ENCODE peak calls at places on chromosomes 5 and 9, in six cellular contexts. L is neuronal stem cell, V is H9, K is mesenchymal stem cell, Z is IMR-90, B is H1. H is an unnamed sample.

GRCh38 chr9:127187231-127187956 is 65.0 kb upstream of the ANGPTL2 start:
- DNase-seq in L (no peak), V (no peak), K (peak; percentile 98), Z (peak; percentile 99), B (no peak), H (peak; percentile 91)

GRCh38 chr5:131609774-131610173 is 25.3 kb downstream of the RAPGEF6 start:
- DNase-seq in L (no peak), V (no peak), K (no peak), Z (peak; percentile 61), B (no peak), H (no peak)

GRCh38 chr9:83047839-83048775 is 14.8 kb downstream of the RASEF start:
- DNase-seq in L (no peak), V (no peak), K (no peak), Z (peak; percentile 59), B (no peak), H (no peak)

GRCh38 chr5:40656766-40657165 is 22.9 kb upstream of the PTGER4 start:
- DNase-seq in L (no peak), V (no peak), K (no peak), Z (no peak), B (no peak), H (no peak)

GRCh38 chr5:72302171-72302570 is 17.9 kb downstream of the MRPS27 start:
- DNase-seq in L (peak; percentile 57), V (peak; percentile 68), K (no peak), Z (no peak), B (peak; percentile 68), H (no peak)

GRCh38 chr9:35110327-35110758 is 5.3 kb downstream of the ATOSB start:
- DNase-seq in L (no peak), V (no peak), K (peak; percentile 70), Z (peak; percentile 43), B (no peak), H (no peak)

GRCh38 chr9:131387394-131387793 is 6.5 kb upstream of the PRRC2B start:
- DNase-seq in L (no peak), V (no peak), K (no peak), Z (no peak), B (no peak), H (no peak)

GRCh38 chr5:113212244-113212920 is 222.4 kb downstream of the TSSK1B start:
- DNase-seq in L (no peak), V (no peak), K (peak; percentile 75), Z (peak; percentile 73), B (no peak), H (no peak)

GRCh38 chr5:142056831-142057696 is 44.2 kb upstream of the GNPDA1 start:
- DNase-seq in L (no peak), V (no peak), K (no peak), Z (no peak), B (no peak), H (no peak)

GRCh38 chr9:133453651-133454050 is 6.1 kb upstream of the CACFD1 start:
- DNase-seq in L (no peak), V (no peak), K (no peak), Z (no peak), B (no peak), H (no peak)

GRCh38 chr5:56457887-56458451 is 224.8 kb upstream of the ANKRD55 start:
- DNase-seq in L (no peak), V (no peak), K (no peak), Z (peak; percentile 78), B (no peak), H (no peak)

GRCh38 chr9:71285191-71285656 is 163.8 kb upstream of the TRPM3 start:
- DNase-seq in L (peak; percentile 75), V (peak; percentile 33), K (peak; percentile 62), Z (peak; percentile 54), B (no peak), H (peak; percentile 32)

GRCh38 chr5:73612799-73613198 is 13.2 kb upstream of the ARHGEF28 start:
- DNase-seq in L (no peak), V (no peak), K (no peak), Z (no peak), B (no peak), H (no peak)

GRCh38 chr9:115715656-115716055 is 437.9 kb upstream of the PAPPA start:
- DNase-seq in L (no peak), V (no peak), K (no peak), Z (no peak), B (no peak), H (no peak)

GRCh38 chr5:58871648-58872242 is 288.9 kb downstream of the RAB3C start:
- DNase-seq in L (peak; percentile 24), V (no peak), K (peak; percentile 49), Z (peak; percentile 36), B (no peak), H (peak; percentile 76)

DNA sequence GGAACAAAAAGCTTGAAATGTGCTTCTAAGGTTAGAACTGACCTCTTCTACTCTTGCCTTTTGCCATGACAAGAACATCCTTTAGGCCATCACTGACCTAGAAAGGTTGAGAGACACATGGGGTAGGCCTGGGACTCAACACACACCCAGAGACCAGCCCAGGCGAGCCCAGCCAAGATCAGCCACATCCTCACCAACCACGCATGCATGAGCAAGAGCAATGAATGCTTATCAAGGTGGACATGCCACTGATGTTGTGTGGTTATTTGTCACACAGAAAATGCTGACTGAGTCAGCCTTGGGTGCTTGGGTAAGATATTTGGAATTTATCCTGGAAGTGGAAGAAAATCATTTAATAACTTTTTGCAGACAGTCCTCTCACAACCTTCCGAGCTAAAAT is 39.4 kb downstream of the SMIM23 start:
- DNase-seq in L (no peak), V (no peak), K (no peak), Z (no peak), B (no peak), H (no peak)
- H3K14ac ChIP-seq in L (no peak overlapping the region), V (no peak overlapping the region), K (no peak overlapping the region), Z (no peak overlapping the region), B (no peak overlapping the region), H (no peak overlapping the region)

DNA sequence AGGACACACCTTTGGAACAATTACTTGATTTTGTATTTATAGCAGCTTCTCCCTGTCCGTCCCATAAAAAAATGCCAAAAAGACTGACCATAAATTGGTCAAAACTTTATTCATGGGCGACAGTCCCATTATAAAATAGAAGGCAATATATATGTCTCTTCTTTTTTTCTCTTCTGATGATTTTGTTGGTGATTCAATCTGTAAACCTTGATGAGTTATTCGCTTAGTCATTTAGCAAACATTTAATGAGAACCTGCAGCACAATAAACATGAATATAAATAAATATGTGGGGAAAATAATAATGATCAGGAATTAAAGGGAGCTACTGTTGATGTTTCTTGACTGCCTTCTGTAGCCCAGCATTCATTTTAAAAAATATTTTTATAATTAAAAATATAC is 356.4 kb upstream of the ACTBL2 start:
- DNase-seq in L (no peak), V (no peak), K (no peak), Z (no peak), B (no peak), H (no peak)
- H3K14ac ChIP-seq in L (no peak overlapping the region), V (no peak overlapping the region), K (no peak overlapping the region), Z (peak overlapping the region; percentile 73), B (no peak overlapping the region), H (no peak overlapping the region)

GRCh38 chr9:109299901-109300300 is 21.0 kb downstream of the EPB41L4B start:
- DNase-seq in L (no peak), V (no peak), K (no peak), Z (no peak), B (no peak), H (no peak)
- H3K14ac ChIP-seq in L (no peak overlapping the region), V (no peak overlapping the region), K (no peak overlapping the region), Z (no peak overlapping the region), B (no peak overlapping the region), H (no peak overlapping the region)

DNA sequence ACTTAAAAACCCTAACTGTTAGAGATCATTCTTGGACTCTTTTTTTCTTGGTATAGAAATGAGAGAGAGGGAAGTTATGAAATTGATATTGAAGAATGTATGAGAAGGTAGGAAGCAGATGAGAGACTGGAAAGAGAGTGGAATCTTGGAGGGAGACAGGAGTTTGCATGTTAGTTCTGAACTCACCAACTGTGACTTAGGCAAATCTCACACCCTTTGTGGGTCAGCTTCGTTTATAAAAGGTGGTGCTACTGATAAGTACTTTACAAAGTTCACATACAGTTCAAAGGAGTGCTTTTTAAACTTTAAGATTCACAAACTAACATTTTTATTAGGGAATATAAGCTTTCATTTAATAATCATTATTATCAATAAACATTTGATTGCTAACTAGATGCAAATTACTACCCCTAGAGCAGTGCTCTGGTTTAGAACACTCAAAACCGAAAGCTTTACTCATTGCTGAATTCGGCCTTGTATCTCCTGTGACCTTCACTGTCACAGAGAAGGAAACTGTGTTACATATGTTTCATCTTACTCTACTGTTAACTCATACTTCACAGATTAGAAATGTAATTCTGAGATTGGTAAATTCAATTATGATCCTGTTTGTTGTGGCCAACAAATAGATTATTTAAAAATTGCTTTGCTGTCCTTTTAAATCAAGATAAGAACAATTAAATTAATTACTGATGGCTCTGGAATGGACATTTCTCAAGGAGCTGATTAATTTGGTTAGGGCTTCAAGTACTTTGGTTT is 143.2 kb downstream of the RMI1 start:
- DNase-seq in L (no peak), V (no peak), K (no peak), Z (no peak), B (no peak), H (no peak)
- H3K14ac ChIP-seq in L (no peak overlapping the region), V (no peak overlapping the region), K (no peak overlapping the region), Z (no peak overlapping the region), B (no peak overlapping the region), H (no peak overlapping the region)

GRCh38 chr5:94367900-94368299 is 250.5 kb downstream of the KIAA0825 start:
- DNase-seq in L (no peak), V (no peak), K (no peak), Z (no peak), B (no peak), H (no peak)
- H3K14ac ChIP-seq in L (no peak overlapping the region), V (no peak overlapping the region), K (no peak overlapping the region), Z (no peak overlapping the region), B (no peak overlapping the region), H (no peak overlapping the region)

GRCh38 chr9:69186841-69187611 is 12.9 kb downstream of the TJP2 start:
- DNase-seq in L (no peak), V (no peak), K (peak; percentile 47), Z (peak; percentile 51), B (no peak), H (peak; percentile 92)

GRCh38 chr9:69181908-69182353 is 7.9 kb downstream of the TJP2 start:
- DNase-seq in L (no peak), V (no peak), K (peak; percentile 93), Z (peak; percentile 29), B (no peak), H (no peak)

GRCh38 chr9:69180670-69181069 is 6.6 kb downstream of the TJP2 start:
- DNase-seq in L (no peak), V (no peak), K (peak; percentile 96), Z (peak; percentile 99), B (no peak), H (no peak)

GRCh38 chr9:69180200-69180599 is 6.1 kb downstream of the TJP2 start:
- DNase-seq in L (no peak), V (no peak), K (no peak), Z (no peak), B (no peak), H (no peak)

GRCh38 chr9:69184266-69184665 is 10.2 kb downstream of the TJP2 start:
- DNase-seq in L (no peak), V (no peak), K (no peak), Z (no peak), B (no peak), H (no peak)
- H3K14ac ChIP-seq in L (no peak overlapping the region), V (no peak overlapping the region), K (no peak overlapping the region), Z (peak overlapping the region; percentile 29), B (no peak overlapping the region), H (peak overlapping the region; percentile 46)